ENCODE peak calls at places on chromosomes 12 and 14, in seven cellular contexts. U, E, R, J, Y, Z and A are unnamed samples.

GRCh38 chr12:121789800-121790748 is 3.4 kb downstream of the RHOF start:
- DNase-seq in U (peak; percentile 46), E (peak; percentile 34), R (peak; percentile 47), J (no peak), Y (no peak), Z (peak; percentile 71), A (no peak)

GRCh38 chr12:104942075-104942474 is 16.0 kb downstream of the SLC41A2 start:
- DNase-seq in U (no peak), E (no peak), R (no peak), J (no peak), Y (no peak), Z (no peak), A (no peak)

GRCh38 chr12:53068811-53069585 is 10.2 kb downstream of the SPRYD3 start:
- DNase-seq in U (no peak), E (no peak), R (no peak), J (no peak), Y (peak; percentile 34), Z (no peak), A (no peak)

GRCh38 chr12:95790025-95790911 is at the start of gene NTN4:
- DNase-seq in U (peak; percentile 38), E (peak; percentile 24), R (peak; percentile 49), J (peak; percentile 76), Y (peak; percentile 56), Z (peak; percentile 61), A (peak; percentile 17)

GRCh38 chr12:109301643-109302176 is 7.4 kb downstream of the FOXN4 start:
- DNase-seq in U (no peak), E (no peak), R (no peak), J (no peak), Y (no peak), Z (no peak), A (no peak)

GRCh38 chr12:29639893-29640495 is 142.5 kb upstream of the OVCH1 start:
- DNase-seq in U (no peak), E (no peak), R (peak; percentile 18), J (no peak), Y (no peak), Z (no peak), A (no peak)

GRCh38 chr12:58564721-58565120 is 355.6 kb downstream of the LRIG3 start:
- DNase-seq in U (peak; percentile 40), E (peak; percentile 74), R (no peak), J (no peak), Y (no peak), Z (no peak), A (no peak)

GRCh38 chr14:73295198-73295796 is 58.0 kb downstream of the PAPLN start:
- DNase-seq in U (peak; percentile 61), E (peak; percentile 31), R (peak; percentile 41), J (no peak), Y (no peak), Z (no peak), A (no peak)

GRCh38 chr12:121787063-121787774 is 6.3 kb downstream of the RHOF start:
- DNase-seq in U (no peak), E (no peak), R (no peak), J (no peak), Y (no peak), Z (no peak), A (no peak)

GRCh38 chr12:4119157-4119761 is 154.3 kb upstream of the CCND2 start:
- DNase-seq in U (no peak), E (no peak), R (no peak), J (peak; percentile 22), Y (no peak), Z (no peak), A (no peak)

GRCh38 chr12:26153421-26154154 is 28.8 kb upstream of the BHLHE41 start:
- DNase-seq in U (peak; percentile 97), E (peak; percentile 97), R (no peak), J (no peak), Y (no peak), Z (peak; percentile 70), A (no peak)

GRCh38 chr12:130715996-130716917 is at the start of gene RIMBP2:
- DNase-seq in U (peak; percentile 0), E (peak; percentile 1), R (peak; percentile 89), J (peak; percentile 61), Y (peak; percentile 83), Z (no peak), A (peak; percentile 68)

GRCh38 chr12:31324845-31325523 is 966 bp downstream of the SINHCAF start:
- DNase-seq in U (peak; percentile 74), E (peak; percentile 49), R (peak; percentile 60), J (no peak), Y (no peak), Z (peak; percentile 15), A (peak; percentile 30)

GRCh38 chr12:6280053-6280469 is 30.4 kb upstream of the PLEKHG6 start:
- DNase-seq in U (peak; percentile 91), E (peak; percentile 94), R (peak; percentile 94), J (no peak), Y (no peak), Z (peak; percentile 91), A (no peak)

GRCh38 chr12:916240-916639 is 33.3 kb downstream of the RAD52 start:
- DNase-seq in U (no peak), E (no peak), R (no peak), J (no peak), Y (peak; percentile 50), Z (no peak), A (no peak)

GRCh38 chr12:24378548-24379011 is 429.1 kb upstream of the SOX5 start:
- DNase-seq in U (peak; percentile 90), E (peak; percentile 96), R (no peak), J (no peak), Y (no peak), Z (no peak), A (no peak)

GRCh38 chr14:68541128-68541896 is 251.6 kb downstream of the ZFP36L1 start:
- DNase-seq in U (no peak), E (no peak), R (no peak), J (no peak), Y (no peak), Z (no peak), A (no peak)

GRCh38 chr14:68535404-68536024 is 257.4 kb downstream of the ZFP36L1 start:
- DNase-seq in U (peak; percentile 87), E (peak; percentile 95), R (no peak), J (no peak), Y (no peak), Z (peak; percentile 85), A (no peak)

GRCh38 chr14:68539311-68539737 is 253.5 kb downstream of the ZFP36L1 start:
- DNase-seq in U (no peak), E (no peak), R (no peak), J (no peak), Y (no peak), Z (no peak), A (peak; percentile 82)

GRCh38 chr14:68539839-68540238 is 253.0 kb downstream of the ZFP36L1 start:
- DNase-seq in U (no peak), E (no peak), R (no peak), J (no peak), Y (no peak), Z (no peak), A (no peak)

GRCh38 chr14:68538641-68539040 is 254.2 kb downstream of the ZFP36L1 start:
- DNase-seq in U (no peak), E (no peak), R (no peak), J (no peak), Y (no peak), Z (no peak), A (no peak)
- H3K23ac ChIP-seq in U (no peak overlapping the region), E (no peak overlapping the region), R (no peak overlapping the region), J (no peak overlapping the region), Y (no peak overlapping the region), Z (no peak overlapping the region), A (no peak overlapping the region)

GRCh38 chr14:103711516-103712431 is 3.5 kb downstream of the XRCC3 start:
- DNase-seq in U (no peak), E (no peak), R (no peak), J (no peak), Y (no peak), Z (no peak), A (no peak)

GRCh38 chr14:103713304-103714062 is 1.8 kb downstream of the XRCC3 start:
- DNase-seq in U (no peak), E (no peak), R (peak; percentile 38), J (no peak), Y (no peak), Z (no peak), A (no peak)

GRCh38 chr14:103714063-103714724 is 1.1 kb downstream of the XRCC3 start:
- DNase-seq in U (no peak), E (no peak), R (no peak), J (no peak), Y (no peak), Z (no peak), A (no peak)

GRCh38 chr14:103710771-103711392 is 4.4 kb downstream of the XRCC3 start:
- DNase-seq in U (no peak), E (no peak), R (peak; percentile 58), J (no peak), Y (no peak), Z (no peak), A (no peak)

DNA sequence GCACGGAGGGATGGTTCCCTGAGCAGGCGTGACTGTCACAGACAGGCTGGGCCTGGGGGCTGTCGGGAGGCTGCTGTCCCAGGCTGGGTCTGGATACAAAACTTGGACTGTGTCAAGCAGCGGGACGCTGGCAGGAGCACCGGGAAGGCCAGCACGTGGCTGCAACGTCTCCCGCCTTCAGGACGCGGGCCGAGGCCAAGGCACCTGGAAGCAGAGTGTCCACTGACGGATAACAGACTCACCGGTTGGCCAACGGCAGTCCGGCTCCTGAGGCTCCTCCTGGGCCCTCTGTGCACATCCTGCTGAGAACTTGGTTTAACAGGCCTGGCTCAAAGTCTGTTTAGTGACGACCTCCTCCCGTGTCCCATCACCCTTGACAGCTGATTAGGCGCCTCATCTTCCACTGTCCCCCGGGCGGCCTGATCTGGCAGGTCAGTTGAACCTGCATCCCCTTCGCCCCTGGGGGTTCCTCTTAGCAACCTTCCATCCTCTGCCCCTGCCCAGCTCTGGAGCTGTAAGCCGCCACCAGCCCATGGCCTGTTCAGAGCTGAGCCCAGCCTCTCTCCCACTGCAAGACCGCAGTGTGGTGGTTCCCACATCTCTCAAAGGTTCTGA is 2.5 kb downstream of the XRCC3 start:
- DNase-seq in U (no peak), E (no peak), R (no peak), J (no peak), Y (no peak), Z (no peak), A (no peak)
- H3K9ac ChIP-seq in U (no peak overlapping the region), E (no peak overlapping the region), R (no peak overlapping the region), J (no peak overlapping the region), Y (no peak overlapping the region), Z (no peak overlapping the region), A (peak overlapping the region; percentile 60)

GRCh38 chr14:100203962-100204834 is 34.7 kb upstream of the YY1 start:
- DNase-seq in U (peak; percentile 71), E (peak; percentile 50), R (no peak), J (no peak), Y (no peak), Z (peak; percentile 85), A (no peak)
- H3K79me1 ChIP-seq in U (no peaks in the 10 kb centered on the region), E (no peaks in the 10 kb centered on the region), R (no peaks in the 10 kb centered on the region), J (no peaks in the 10 kb centered on the region), Y (no peaks in the 10 kb centered on the region), Z (no peaks in the 10 kb centered on the region), A (no peaks in the 10 kb centered on the region)

GRCh38 chr12:11747969-11748368 is 98.5 kb downstream of the ETV6 start:
- DNase-seq in U (no peak), E (no peak), R (no peak), J (no peak), Y (no peak), Z (no peak), A (no peak)
- H3K23ac ChIP-seq in U (no peak overlapping the region), E (no peak overlapping the region), R (no peak overlapping the region), J (no peak overlapping the region), Y (no peak overlapping the region), Z (no peak overlapping the region), A (no peak overlapping the region)